ENCODE peak calls at places on chromosome 2, in six cellular contexts. M is Peyer's patch; K is K562; G is aorta; C is effector memory CD4-positive, alpha-beta T cell; O is cardiac muscle cell. V is an unnamed sample. For H3K4me1 and H3K27me3, the result is how much of the 10 kb centered on the place peaks cover.

GRCh38 chr2:179572544-179572943 is 288.9 kb downstream of the ZNF385B start:
- DNase-seq in M (no peak), K (no peak), G (no peak), C (no peak), O (no peak), V (no peak)

GRCh38 chr2:196248467-196249104 is 77.2 kb upstream of the STK17B start:
- DNase-seq in M (no peak), K (no peak), G (no peak), C (no peak), O (no peak), V (no peak)

GRCh38 chr2:173713904-173714555 is 251.1 kb downstream of the SP3 start:
- DNase-seq in M (no peak), K (no peak), G (no peak), C (no peak), O (no peak), V (no peak)

GRCh38 chr2:167264380-167264779 is 376.1 kb downstream of the XIRP2 start:
- DNase-seq in M (no peak), K (no peak), G (no peak), C (no peak), O (peak), V (no peak)

GRCh38 chr2:179106342-179107178 is 56.6 kb upstream of the CCDC141 start:
- DNase-seq in M (no peak), K (no peak), G (no peak), C (no peak), O (peak), V (no peak)

GRCh38 chr2:221100467-221101089 is 471.5 kb downstream of the EPHA4 start:
- DNase-seq in M (no peak), K (no peak), G (no peak), C (no peak), O (no peak), V (no peak)

GRCh38 chr2:96147593-96148201 is 2.5 kb upstream of the DUSP2 start:
- DNase-seq in M (peak), K (no peak), G (peak), C (no peak), O (no peak), V (no peak)

GRCh38 chr2:4673025-4673489 is 969.7 kb downstream of the DCDC2C start:
- DNase-seq in M (no peak), K (peak), G (no peak), C (no peak), O (no peak), V (no peak)

GRCh38 chr2:11213090-11213638 is 57.9 kb downstream of the SLC66A3 start:
- DNase-seq in M (no peak), K (no peak), G (no peak), C (no peak), O (peak), V (no peak)

GRCh38 chr2:112884869-112885502 is 26.0 kb upstream of the IL37 start:
- DNase-seq in M (peak), K (peak), G (no peak), C (peak), O (peak), V (peak)

GRCh38 chr2:174683392-174683759 is 80.9 kb downstream of the CHRNA1 start:
- DNase-seq in M (no peak), K (no peak), G (no peak), C (no peak), O (peak), V (no peak)

GRCh38 chr2:177245010-177245422 is 19.5 kb downstream of the NFE2L2 start:
- DNase-seq in M (no peak), K (no peak), G (no peak), C (no peak), O (peak), V (no peak)

GRCh38 chr2:102801098-102801718 is 39.4 kb downstream of the TMEM182 start:
- DNase-seq in M (no peak), K (peak), G (no peak), C (no peak), O (peak), V (peak)

GRCh38 chr2:239611222-239611795 is 210.5 kb upstream of the HDAC4 start:
- DNase-seq in M (no peak), K (no peak), G (peak), C (no peak), O (no peak), V (no peak)

GRCh38 chr2:20642026-20642971 is 8.6 kb downstream of the HS1BP3 start:
- DNase-seq in M (peak), K (peak), G (peak), C (peak), O (peak), V (no peak)

GRCh38 chr2:230068658-230069080 is at the start of gene SLC16A14:
- DNase-seq in M (peak), K (no peak), G (no peak), C (no peak), O (peak), V (peak)

DNA sequence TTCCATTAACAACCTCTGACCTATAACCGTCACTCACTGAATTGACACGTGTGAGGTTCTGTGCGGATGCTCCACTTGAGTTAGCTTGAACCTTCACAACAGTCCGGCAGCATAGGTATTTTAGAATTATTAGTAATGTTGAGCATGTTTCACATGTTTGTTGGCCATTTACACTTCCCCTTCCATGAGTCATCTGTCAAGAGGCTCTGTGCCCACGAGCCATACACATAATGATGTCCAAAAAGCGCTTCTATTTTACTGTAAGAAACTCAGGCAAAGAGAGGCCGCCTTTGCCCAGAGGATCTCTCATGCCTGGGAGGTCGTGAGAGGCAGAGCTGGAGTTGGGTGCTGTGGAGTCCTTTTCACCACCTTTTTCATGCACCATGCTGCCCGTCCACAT is 28.9 kb upstream of the TMEM214 start:
- DNase-seq in M (no peak), K (no peak), G (no peak), C (no peak), O (peak), V (no peak)
- H3K4me1 ChIP-seq in M (under half), K (half or more), G (under half), C (under half), O (half or more), V (under half)

GRCh38 chr2:19332503-19332902 is 25.9 kb downstream of the OSR1 start:
- DNase-seq in M (no peak), K (no peak), G (no peak), C (no peak), O (no peak), V (no peak)

GRCh38 chr2:19337742-19338141 is 20.7 kb downstream of the OSR1 start:
- DNase-seq in M (no peak), K (no peak), G (no peak), C (no peak), O (no peak), V (no peak)

GRCh38 chr2:19331452-19331851 is 27.0 kb downstream of the OSR1 start:
- DNase-seq in M (no peak), K (no peak), G (no peak), C (no peak), O (no peak), V (no peak)

GRCh38 chr2:19337202-19337601 is 21.2 kb downstream of the OSR1 start:
- DNase-seq in M (no peak), K (no peak), G (no peak), C (no peak), O (no peak), V (no peak)

DNA sequence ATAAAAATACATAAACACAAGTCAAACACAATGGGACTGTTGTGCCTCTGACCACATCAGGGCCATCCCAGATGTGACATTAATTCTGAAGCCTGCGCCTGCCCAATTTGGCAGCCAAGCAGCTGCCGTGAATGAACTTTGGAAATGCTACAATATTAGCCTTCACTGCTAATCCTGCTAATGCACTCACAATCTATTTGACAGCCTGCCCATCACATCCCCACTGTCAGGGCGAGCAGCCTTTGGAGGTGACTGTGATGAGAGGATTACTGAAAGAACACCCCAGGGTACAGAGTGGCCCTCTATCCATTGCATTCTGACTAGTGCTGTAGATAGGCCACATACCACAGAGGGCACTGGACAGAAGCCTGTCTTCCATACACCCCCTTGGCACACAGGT is 21.6 kb downstream of the OSR1 start:
- DNase-seq in M (no peak), K (no peak), G (no peak), C (no peak), O (no peak), V (no peak)
- H3K27me3 ChIP-seq in M (under half), K (under half), G (under half), C (under half), O (under half), V (under half)

DNA sequence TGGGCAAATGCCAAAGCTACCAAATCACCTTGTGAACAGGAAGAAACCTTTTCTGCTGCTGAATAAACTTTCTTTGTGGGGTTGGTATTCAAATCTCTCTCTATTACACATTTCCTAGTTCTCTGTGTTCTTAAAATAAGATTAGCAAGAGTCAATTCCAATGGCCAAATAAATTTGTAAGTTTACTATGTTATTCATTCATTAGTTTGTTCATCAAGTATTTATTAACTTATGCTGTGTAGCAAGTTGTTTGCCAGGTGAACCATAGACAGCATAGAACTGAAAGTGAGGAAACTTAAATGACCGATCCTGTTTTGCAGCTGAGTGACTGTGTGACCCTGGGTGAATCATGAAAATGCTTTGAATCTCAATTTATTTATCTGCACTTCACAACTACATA is 37.7 kb upstream of the FSHR start:
- DNase-seq in M (no peak), K (no peak), G (no peak), C (no peak), O (no peak), V (no peak)
- H3K27ac ChIP-seq in M (no peak), K (no peak), G (no peak), C (no peak), O (no peak), V (no peak)

GRCh38 chr2:148026573-148026972 is 5.7 kb downstream of the MBD5 start:
- DNase-seq in M (no peak), K (no peak), G (no peak), C (no peak), O (no peak), V (no peak)
- H3K4me1 ChIP-seq in M (under half), K (under half), G (under half), C (under half), O (under half), V (under half)

GRCh38 chr2:212537311-212538155 is 1.1 kb downstream of the ERBB4 start:
- DNase-seq in M (no peak), K (no peak), G (peak), C (no peak), O (peak), V (no peak)

GRCh38 chr2:212540356-212540755 is 1.8 kb upstream of the ERBB4 start:
- DNase-seq in M (no peak), K (no peak), G (no peak), C (no peak), O (no peak), V (no peak)

GRCh38 chr2:212539145-212539880 is 711 bp upstream of the ERBB4 start:
- DNase-seq in M (no peak), K (peak), G (peak), C (no peak), O (no peak), V (no peak)

GRCh38 chr2:212536385-212537310 is 2.0 kb downstream of the ERBB4 start:
- DNase-seq in M (no peak), K (no peak), G (peak), C (no peak), O (no peak), V (no peak)

GRCh38 chr2:212538156-212539144 is at the start of gene ERBB4:
- DNase-seq in M (no peak), K (no peak), G (peak), C (no peak), O (peak), V (no peak)
- H3K27me3 ChIP-seq in M (under half), K (under half), G (under half), C (under half), O (under half), V (under half)

GRCh38 chr2:236264256-236264655 is at the start of gene ASB18:
- DNase-seq in M (no peak), K (no peak), G (no peak), C (no peak), O (no peak), V (no peak)
- H3K27ac ChIP-seq in M (no peak), K (no peak), G (no peak), C (no peak), O (peak), V (no peak)

GRCh38 chr2:200357845-200358244 is 51.4 kb downstream of the SPATS2L start:
- DNase-seq in M (no peak), K (no peak), G (no peak), C (no peak), O (peak), V (no peak)
- H3K4me1 ChIP-seq in M (under half), K (under half), G (under half), C (under half), O (under half), V (under half)

DNA sequence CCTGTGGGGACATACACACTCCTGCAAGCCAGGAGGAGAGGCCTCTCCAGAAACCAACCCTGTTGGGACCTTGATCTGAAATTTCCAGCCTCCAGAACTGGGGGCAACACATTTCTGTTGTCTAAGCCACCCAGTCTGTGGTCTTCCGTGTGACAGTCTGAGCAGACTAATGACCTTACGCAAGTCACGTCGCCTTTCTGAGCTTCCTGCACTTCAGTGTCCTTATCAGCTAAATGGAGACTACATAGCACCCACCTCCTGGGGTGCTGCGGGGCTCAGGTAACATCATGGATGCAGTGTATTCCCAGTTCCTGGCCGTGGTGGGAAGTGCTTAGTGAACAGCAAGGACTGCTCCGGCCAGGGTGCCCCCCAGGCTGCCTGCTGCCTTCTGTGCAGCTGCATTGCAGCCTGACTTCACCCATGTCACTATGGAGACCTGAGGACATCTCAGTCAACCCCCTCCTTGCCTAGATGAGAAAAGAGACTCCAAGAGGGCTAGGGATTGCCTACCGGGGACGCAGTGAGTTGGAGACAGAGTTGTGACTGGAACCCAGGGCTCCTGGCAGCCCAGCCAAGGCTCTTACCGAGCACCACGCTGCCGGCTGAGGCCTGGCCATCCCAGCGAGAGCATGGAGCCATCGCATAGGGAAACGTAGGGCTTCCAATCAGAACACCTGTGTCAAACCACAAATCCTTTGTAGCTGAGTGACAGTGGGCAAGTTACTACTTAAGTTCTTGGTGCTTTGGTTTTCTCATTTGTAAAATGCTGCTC is 61.3 kb upstream of the FZD5 start:
- DNase-seq in M (no peak), K (peak), G (no peak), C (no peak), O (no peak), V (no peak)
- H3K27me3 ChIP-seq in M (under half), K (under half), G (under half), C (under half), O (under half), V (under half)

GRCh38 chr2:217980591-217980990 is 22.2 kb downstream of the TNS1 start:
- DNase-seq in M (no peak), K (no peak), G (peak), C (no peak), O (no peak), V (no peak)
- H3K27ac ChIP-seq in M (no peak), K (no peak), G (no peak), C (no peak), O (no peak), V (no peak)

V was measured in iPS DF 6.9.